ENCODE peak calls at places on chromosomes 11 and 22, in nine cellular contexts. O is dermis blood vessel endothelial cell; Z is A549; C is neural progenitor cell; L is hippocampal formation; K is hypothalamus; I is Karpas-422; W is sigmoid colon; S is stimulated activated CD4-positive, alpha-beta T cell treated with anti-CD3 and anti-CD28 coated beads, Interleukin-1b, Interleukin-23, amount 100 ng/mL, for 1 hour. A is an unnamed sample.

GRCh38 chr11:64809781-64810241 is 540 bp downstream of the MEN1 start:
- DNase-seq in S (no peak), L (no peak), O (peak), K (peak), C (peak), I (peak), Z (peak), W (no peak), A (peak)

GRCh38 chr11:47328449-47329390 is 23.8 kb downstream of the MYBPC3 start:
- DNase-seq in O (no peak), C (no peak), Z (no peak), L (no peak), S (no peak), I (peak), W (no peak), K (no peak), A (no peak)

GRCh38 chr11:126602993-126603392 is 247.5 kb downstream of the ST3GAL4 start:
- DNase-seq in L (no peak), O (no peak), C (no peak), Z (no peak), I (no peak), S (no peak), K (no peak), W (no peak), A (no peak)

GRCh38 chr11:46489668-46490560 is 98.3 kb upstream of the CHRM4 start:
- DNase-seq in Z (peak), O (peak), I (peak), L (peak), K (no peak), W (no peak), S (peak), C (peak), A (peak)

GRCh38 chr22:47674600-47674999 is 912.1 kb downstream of the TBC1D22A start:
- DNase-seq in W (no peak), L (no peak), S (no peak), C (no peak), Z (no peak), I (no peak), K (no peak), O (no peak), A (no peak)

GRCh38 chr11:25734592-25735211 is 597.2 kb upstream of the ANO3 start:
- DNase-seq in S (no peak), Z (no peak), K (no peak), I (peak), W (no peak), L (no peak), C (peak), O (no peak), A (no peak)

GRCh38 chr22:40118979-40119378 is 58.7 kb upstream of the TNRC6B start:
- DNase-seq in Z (no peak), W (no peak), O (no peak), C (no peak), L (no peak), K (no peak), S (no peak), I (no peak), A (no peak)

GRCh38 chr11:126969865-126970479 is 30.6 kb downstream of the KIRREL3 start:
- DNase-seq in S (no peak), Z (no peak), C (peak), K (no peak), O (no peak), I (peak), L (peak), W (no peak), A (no peak)

GRCh38 chr22:44229331-44229730 is 48.6 kb downstream of the PARVG start:
- DNase-seq in Z (no peak), I (no peak), C (no peak), S (no peak), W (no peak), O (no peak), K (no peak), L (no peak), A (no peak)

GRCh38 chr11:121540627-121541026 is 87.9 kb upstream of the SORL1-AS1 start:
- DNase-seq in S (no peak), C (no peak), L (no peak), W (no peak), K (no peak), Z (no peak), I (no peak), O (peak), A (no peak)

GRCh38 chr22:20552450-20552894 is 45.1 kb downstream of the MED15 start:
- DNase-seq in O (no peak), K (no peak), S (no peak), W (peak), C (no peak), L (no peak), I (no peak), Z (no peak), A (peak)

GRCh38 chr22:44628856-44629255 is 73.1 kb upstream of the PRR5 start:
- DNase-seq in K (no peak), C (no peak), L (no peak), Z (no peak), S (no peak), W (peak), I (no peak), O (no peak), A (no peak)

GRCh38 chr22:37626144-37626543 is 13.3 kb upstream of the SH3BP1 start:
- DNase-seq in K (no peak), L (no peak), O (no peak), I (no peak), W (peak), Z (no peak), C (no peak), S (no peak), A (no peak)

GRCh38 chr22:38815844-38816243 is 21.9 kb upstream of the DNAL4 start:
- DNase-seq in O (no peak), L (no peak), S (no peak), K (no peak), W (no peak), I (no peak), C (no peak), Z (no peak), A (no peak)